ENCODE peak calls at places on chromosome 14, in four cellular contexts. One of them, this sample, is unnamed.

GRCh38 chr14:101230851-101231550 is 327.5 kb upstream of the RTL1 start:
- DNase-seq in T-helper 2 cell: no peak
- DNase-seq in T-cell: no peak
- DNase-seq in AML-193: no peak
- DNase-seq in this sample: no peak

GRCh38 chr14:23121401-23121800 is 2.3 kb upstream of the CEBPE start:
- DNase-seq in T-helper 2 cell: no peak
- DNase-seq in T-cell: no peak
- DNase-seq in AML-193: no peak
- DNase-seq in this sample: no peak

GRCh38 chr14:103509864-103510263 is 12.8 kb downstream of the CKB start:
- DNase-seq in T-helper 2 cell: no peak
- DNase-seq in T-cell: no peak
- DNase-seq in AML-193: no peak
- DNase-seq in this sample: no peak

GRCh38 chr14:25371053-25371452 is 321.1 kb upstream of the STXBP6 start:
- DNase-seq in T-helper 2 cell: no peak
- DNase-seq in T-cell: no peak
- DNase-seq in AML-193: no peak
- DNase-seq in this sample: no peak

GRCh38 chr14:63960926-63961567 is 108.2 kb downstream of the SYNE2 start:
- DNase-seq in T-helper 2 cell: no peak
- DNase-seq in T-cell: no peak
- DNase-seq in AML-193: no peak
- DNase-seq in this sample: no peak

GRCh38 chr14:101855958-101856357 is 94.4 kb downstream of the PPP2R5C start:
- DNase-seq in T-helper 2 cell: no peak
- DNase-seq in T-cell: no peak
- DNase-seq in AML-193: no peak
- DNase-seq in this sample: no peak

GRCh38 chr14:97120204-97121120 is 323.3 kb downstream of the VRK1 start:
- DNase-seq in T-helper 2 cell: no peak
- DNase-seq in T-cell: peak
- DNase-seq in AML-193: no peak
- DNase-seq in this sample: no peak

GRCh38 chr14:44453433-44454171 is 53.5 kb downstream of the FSCB start:
- DNase-seq in T-helper 2 cell: no peak
- DNase-seq in T-cell: no peak
- DNase-seq in AML-193: no peak
- DNase-seq in this sample: no peak

GRCh38 chr14:51716610-51717009 is 64.9 kb downstream of the FRMD6 start:
- DNase-seq in T-helper 2 cell: no peak
- DNase-seq in T-cell: no peak
- DNase-seq in AML-193: no peak
- DNase-seq in this sample: no peak

GRCh38 chr14:63542231-63542999 is 762 bp downstream of the PPP2R5E start:
- DNase-seq in T-helper 2 cell: no peak
- DNase-seq in T-cell: no peak
- DNase-seq in AML-193: no peak
- DNase-seq in this sample: no peak

GRCh38 chr14:104280085-104280901 is 141.9 kb downstream of the KIF26A start:
- DNase-seq in T-helper 2 cell: peak
- DNase-seq in T-cell: no peak
- DNase-seq in AML-193: no peak
- DNase-seq in this sample: no peak

GRCh38 chr14:28879571-28879970 is 113.0 kb downstream of the FOXG1 start:
- DNase-seq in T-helper 2 cell: no peak
- DNase-seq in T-cell: no peak
- DNase-seq in AML-193: no peak
- DNase-seq in this sample: no peak

GRCh38 chr14:91297081-91297711 is 52.7 kb upstream of the GPR68 start:
- DNase-seq in T-helper 2 cell: no peak
- DNase-seq in T-cell: no peak
- DNase-seq in AML-193: no peak
- DNase-seq in this sample: no peak

GRCh38 chr14:95226801-95227200 is 69.5 kb upstream of the DICER1 start:
- DNase-seq in T-helper 2 cell: no peak
- DNase-seq in T-cell: no peak
- DNase-seq in AML-193: no peak
- DNase-seq in this sample: no peak

GRCh38 chr14:55720796-55721195 is 140.8 kb downstream of the KTN1 start:
- DNase-seq in T-helper 2 cell: no peak
- DNase-seq in T-cell: no peak
- DNase-seq in AML-193: no peak
- DNase-seq in this sample: no peak

GRCh38 chr14:101583006-101583708 is 21.9 kb downstream of the DIO3 start:
- DNase-seq in T-helper 2 cell: no peak
- DNase-seq in T-cell: no peak
- DNase-seq in AML-193: no peak
- DNase-seq in this sample: no peak

GRCh38 chr14:105145381-105146180 is 23.0 kb downstream of the JAG2 start:
- DNase-seq in T-helper 2 cell: peak
- DNase-seq in T-cell: no peak
- DNase-seq in AML-193: no peak
- DNase-seq in this sample: no peak

GRCh38 chr14:98244162-98244948 is 1027.6 kb downstream of the BCL11B start:
- DNase-seq in T-helper 2 cell: no peak
- DNase-seq in T-cell: no peak
- DNase-seq in AML-193: no peak
- DNase-seq in this sample: no peak

GRCh38 chr14:71652368-71652767 is 279.9 kb upstream of the RGS6 start:
- DNase-seq in T-helper 2 cell: no peak
- DNase-seq in T-cell: no peak
- DNase-seq in AML-193: no peak
- DNase-seq in this sample: no peak

GRCh38 chr14:75561013-75561432 is 17.4 kb upstream of the FLVCR2 start:
- DNase-seq in T-helper 2 cell: no peak
- DNase-seq in T-cell: no peak
- DNase-seq in AML-193: peak
- DNase-seq in this sample: no peak

GRCh38 chr14:22438742-22439141 is 150.3 kb downstream of the DAD1 start:
- DNase-seq in T-helper 2 cell: no peak
- DNase-seq in T-cell: no peak
- DNase-seq in AML-193: no peak
- DNase-seq in this sample: no peak

GRCh38 chr14:53620325-53620716 is 336.3 kb downstream of the BMP4 start:
- DNase-seq in T-helper 2 cell: no peak
- DNase-seq in T-cell: no peak
- DNase-seq in AML-193: no peak
- DNase-seq in this sample: no peak

GRCh38 chr14:57865066-57865449 is 834 bp downstream of the SLC35F4 start:
- DNase-seq in T-helper 2 cell: no peak
- DNase-seq in T-cell: no peak
- DNase-seq in AML-193: no peak
- DNase-seq in this sample: no peak

GRCh38 chr14:75831971-75832370 is 149.8 kb downstream of the TGFB3 start:
- DNase-seq in T-helper 2 cell: no peak
- DNase-seq in T-cell: no peak
- DNase-seq in AML-193: no peak
- DNase-seq in this sample: no peak

GRCh38 chr14:98743536-98743935 is 528.5 kb downstream of the BCL11B start:
- DNase-seq in T-helper 2 cell: no peak
- DNase-seq in T-cell: no peak
- DNase-seq in AML-193: no peak
- DNase-seq in this sample: no peak

GRCh38 chr14:26598081-26598671 is 343 bp upstream of the NOVA1 start:
- DNase-seq in T-helper 2 cell: no peak
- DNase-seq in T-cell: no peak
- DNase-seq in AML-193: no peak
- DNase-seq in this sample: no peak